ENCODE peak calls at places on chromosomes 2 and 18, in five cellular contexts. T is prostate gland, L is pancreas, I is adipocyte, J is cardiac muscle cell. N is an unnamed sample.
A peak's percentile ranks its signal among the peaks of the same experiment; 100 is the strongest.

GRCh38 chr2:105907159-105907558 is 162.4 kb downstream of the NCK2 start:
- DNase-seq in I (no peak), J (no peak), L (no peak), T (no peak), N (no peak)

GRCh38 chr2:54663424-54664030 is 59.9 kb upstream of the EML6 start:
- DNase-seq in J (no peak), T (no peak), I (no peak), L (no peak), N (no peak)

GRCh38 chr2:145410096-145410495 is 890.2 kb upstream of the ZEB2 start:
- DNase-seq in I (peak; percentile 42), L (no peak), J (no peak), T (no peak), N (no peak)

GRCh38 chr2:170601489-170601888 is 113.6 kb upstream of the SP5 start:
- DNase-seq in I (no peak), T (no peak), J (no peak), L (no peak), N (no peak)

GRCh38 chr2:37612382-37612781 is 59.1 kb downstream of the CDC42EP3 start:
- DNase-seq in I (no peak), L (no peak), T (no peak), J (no peak), N (no peak)

GRCh38 chr18:5546660-5547059 is 2.9 kb upstream of the EPB41L3 start:
- DNase-seq in I (peak; percentile 88), L (no peak), J (peak; percentile 53), T (no peak), N (peak; percentile 3)

GRCh38 chr2:181172676-181173075 is 192.3 kb downstream of the UBE2E3 start:
- DNase-seq in L (no peak), I (no peak), T (no peak), J (no peak), N (no peak)

GRCh38 chr2:73944714-73945113 is 18.0 kb downstream of the DGUOK start:
- DNase-seq in I (no peak), T (no peak), L (no peak), J (no peak), N (no peak)

DNA sequence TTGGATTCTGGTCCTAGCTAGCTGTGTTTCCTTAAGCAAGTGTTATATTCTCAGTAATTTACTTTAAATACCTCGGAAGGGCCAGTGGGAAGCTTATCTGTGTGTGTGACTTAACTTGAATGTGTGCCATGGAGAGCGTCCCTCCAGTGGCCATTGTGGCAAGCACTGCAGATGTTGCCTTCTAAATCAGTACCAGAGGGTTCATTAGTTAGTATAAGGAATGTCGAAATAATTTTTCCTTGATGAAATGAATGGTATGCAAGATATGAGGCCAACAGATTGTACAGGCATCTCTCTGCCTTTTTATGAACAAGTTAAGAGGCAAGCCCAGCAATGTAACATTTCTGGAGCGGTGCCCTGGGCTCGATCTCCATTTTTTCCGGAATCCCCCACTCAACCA is 52.0 kb downstream of the FBXO36 start:
- DNase-seq in L (no peak), J (peak; percentile 5), T (no peak), I (peak; percentile 53), N (peak; percentile 24)
- H3K4me3 ChIP-seq in L (no peak overlapping the region), J (no peak overlapping the region), T (no peak overlapping the region), I (peak overlapping the region; percentile 50), N (no peak overlapping the region)

GRCh38 chr2:155748126-155748525 is 584.4 kb downstream of the NR4A2 start:
- DNase-seq in T (no peak), L (no peak), J (no peak), I (no peak), N (no peak)

DNA sequence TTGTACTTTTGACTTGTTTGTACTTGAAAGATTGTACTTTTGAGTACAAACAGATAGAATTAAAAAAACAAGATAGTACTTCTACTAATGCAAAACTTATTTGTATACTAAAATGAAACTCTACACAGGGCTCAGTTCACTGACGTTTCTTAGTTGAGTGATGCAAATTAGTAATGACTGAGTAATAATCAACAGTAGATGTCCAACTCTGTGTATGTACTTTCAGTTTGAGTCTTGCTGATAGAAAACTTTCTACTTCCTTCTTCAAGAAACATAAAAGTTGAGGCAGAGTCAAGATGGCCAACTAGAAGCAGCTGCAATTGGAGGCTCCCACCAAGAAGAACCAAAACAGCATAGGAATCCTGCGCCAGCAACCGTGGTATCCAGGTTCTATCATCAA is 585.0 kb downstream of the NR4A2 start:
- DNase-seq in L (no peak), J (no peak), T (no peak), I (no peak), N (no peak)
- H3K36me3 ChIP-seq in L (no peaks in the 10 kb centered on the region), J (no peaks in the 10 kb centered on the region), T (no peaks in the 10 kb centered on the region), I (no peaks in the 10 kb centered on the region), N (no peaks in the 10 kb centered on the region)

GRCh38 chr2:1306029-1306686 is 107.1 kb upstream of the TPO start:
- DNase-seq in L (no peak), I (no peak), J (no peak), T (no peak), N (no peak)

GRCh38 chr2:1309507-1309906 is 103.8 kb upstream of the TPO start:
- DNase-seq in J (no peak), I (no peak), T (no peak), L (no peak), N (no peak)

GRCh38 chr2:1307670-1308069 is 105.6 kb upstream of the TPO start:
- DNase-seq in L (no peak), T (no peak), J (no peak), I (no peak), N (no peak)

GRCh38 chr2:1305357-1305756 is 107.9 kb upstream of the TPO start:
- DNase-seq in L (no peak), T (no peak), I (no peak), J (no peak), N (no peak)

GRCh38 chr2:1306687-1307516 is 106.4 kb upstream of the TPO start:
- DNase-seq in I (no peak), L (no peak), J (no peak), T (no peak), N (no peak)
- H3K4me3 ChIP-seq in I (no peak overlapping the region), L (no peak overlapping the region), J (no peak overlapping the region), T (no peak overlapping the region), N (no peak overlapping the region)

GRCh38 chr2:152650768-152651371 is 66.4 kb downstream of the PRPF40A start:
- DNase-seq in L (no peak), J (no peak), I (no peak), T (no peak), N (no peak)

GRCh38 chr2:152658221-152658620 is 59.0 kb downstream of the PRPF40A start:
- DNase-seq in L (no peak), I (no peak), J (no peak), T (no peak), N (no peak)

GRCh38 chr2:152651834-152652233 is 65.4 kb downstream of the PRPF40A start:
- DNase-seq in J (no peak), I (no peak), L (no peak), T (no peak), N (no peak)

GRCh38 chr2:152657042-152657441 is 60.2 kb downstream of the PRPF40A start:
- DNase-seq in J (no peak), I (no peak), T (no peak), L (no peak), N (peak; percentile 51)

DNA sequence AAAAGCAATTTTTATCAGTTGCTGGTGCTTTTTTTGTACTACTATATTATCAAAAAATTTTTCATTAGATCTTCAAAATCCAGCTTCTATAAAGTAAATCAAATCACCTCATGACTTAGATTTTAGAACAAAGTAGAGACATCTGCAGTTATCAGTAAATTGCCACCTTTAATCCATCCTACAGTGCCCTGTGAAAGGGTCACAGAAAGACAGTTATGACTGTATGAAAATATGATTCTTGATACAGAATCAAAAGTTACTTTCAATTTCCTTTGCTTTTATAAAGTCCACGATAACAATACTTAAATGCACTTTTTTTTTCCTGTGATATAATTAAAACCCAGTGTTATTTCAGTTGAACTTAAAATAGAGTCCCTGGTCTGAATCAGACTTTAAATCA is 61.4 kb downstream of the PRPF40A start:
- DNase-seq in L (no peak), T (no peak), J (no peak), I (no peak), N (no peak)
- H3K36me3 ChIP-seq in L (peaks cover 3% of the 10 kb centered on the region), T (peaks cover 3% of the 10 kb centered on the region), J (peaks cover 57% of the 10 kb centered on the region), I (peaks cover 86% of the 10 kb centered on the region), N (peaks cover 10% of the 10 kb centered on the region)

GRCh38 chr2:226600184-226600583 is 199.4 kb downstream of the IRS1 start:
- DNase-seq in T (no peak), J (no peak), L (no peak), I (no peak), N (no peak)
- H3K4me3 ChIP-seq in T (no peak overlapping the region), J (no peak overlapping the region), L (no peak overlapping the region), I (no peak overlapping the region), N (no peak overlapping the region)

GRCh38 chr2:191006297-191006696 is 7.7 kb downstream of the STAT1 start:
- DNase-seq in J (no peak), T (no peak), I (no peak), L (no peak), N (no peak)

GRCh38 chr2:191006997-191007604 is 6.9 kb downstream of the STAT1 start:
- DNase-seq in J (no peak), I (no peak), L (no peak), T (no peak), N (no peak)

GRCh38 chr2:191001032-191001431 is 12.9 kb downstream of the STAT1 start:
- DNase-seq in I (no peak), J (no peak), T (peak; percentile 26), L (no peak), N (peak; percentile 97)

GRCh38 chr2:191001624-191002023 is 12.3 kb downstream of the STAT1 start:
- DNase-seq in L (no peak), J (no peak), I (no peak), T (no peak), N (no peak)

GRCh38 chr2:191003405-191004309 is 10.3 kb downstream of the STAT1 start:
- DNase-seq in I (no peak), T (no peak), J (no peak), L (no peak), N (no peak)
- H3K36me3 ChIP-seq in I (peaks cover 100% of the 10 kb centered on the region), T (no peaks in the 10 kb centered on the region), J (peaks cover 56% of the 10 kb centered on the region), L (peaks cover 20% of the 10 kb centered on the region), N (peaks cover 30% of the 10 kb centered on the region)

GRCh38 chr2:40358783-40359182 is 93.1 kb downstream of the SLC8A1 start:
- DNase-seq in T (no peak), J (no peak), I (no peak), L (no peak), N (peak; percentile 21)
- H3K4me3 ChIP-seq in T (no peak overlapping the region), J (no peak overlapping the region), I (no peak overlapping the region), L (no peak overlapping the region), N (no peak overlapping the region)